ENCODE peak calls at places on chromosomes 6 and 20, in four cellular contexts. F is activated T-cell treated with anti-CD3 and anti-CD28 coated beads, Interleukin-2, amount 50 U/mL, for 72 hours; T is stimulated activated CD4-positive, alpha-beta T cell treated with anti-CD3 and anti-CD28 coated beads, Interleukin-4, amount 100 ng/mL, for 4 hours; M is NCI-H1092 treated with DMSO at 0.1 percent for 48 hours. P is an unnamed sample.

GRCh38 chr6:106383573-106383972 is 23.1 kb downstream of the CRYBG1 start:
- DNase-seq in M (no peak), T (no peak), F (no peak), P (peak; percentile 2)

GRCh38 chr20:34536798-34537394 is 20.7 kb downstream of the DYNLRB1 start:
- DNase-seq in M (no peak), T (peak; percentile 45), F (peak; percentile 52), P (no peak)

GRCh38 chr6:16332175-16332542 is 93.8 kb downstream of the GMPR start:
- DNase-seq in M (peak; percentile 32), F (peak; percentile 88), T (peak; percentile 77), P (peak; percentile 57)

GRCh38 chr6:52346503-52346902 is 15.4 kb upstream of the PAQR8 start:
- DNase-seq in F (no peak), T (no peak), M (no peak), P (no peak)

GRCh38 chr20:36478137-36478905 is 63.0 kb upstream of the MYL9 start:
- DNase-seq in M (no peak), F (no peak), T (no peak), P (no peak)

GRCh38 chr20:23350855-23351838 is 556 bp downstream of the NXT1 start:
- DNase-seq in M (peak; percentile 54), T (peak; percentile 57), F (peak; percentile 70), P (no peak)

GRCh38 chr6:87714093-87714809 is 12.2 kb upstream of the AKIRIN2 start:
- DNase-seq in M (no peak), T (no peak), F (no peak), P (peak; percentile 68)

GRCh38 chr6:40962241-40962640 is 76.8 kb downstream of the UNC5CL start:
- DNase-seq in M (no peak), F (peak; percentile 38), T (no peak), P (peak; percentile 6)

P was measured in fibroblast of gingiva.